ENCODE peak calls at places on chromosome 16, in ten cellular contexts. L is activated CD8-positive, alpha-beta memory T cell treated with anti-CD3 and anti-CD28 coated beads for 4 hours; E is T1000; I is EL; H is hepatic stellate cell; D is skeletal muscle cell; P is stimulated activated CD4-positive, alpha-beta T cell treated with anti-CD3 and anti-CD28 coated beads, Interleukin-15, amount 100 ng/mL, for 1 hour; N is AG09319; B is C1 segment of cervical spinal cord; Z is NCI-H460. U is an unnamed sample.
A peak's percentile ranks its signal among the peaks of the same experiment; 100 is the strongest.

GRCh38 chr16:65524997-65525396 is 403.1 kb upstream of the CDH11 start:
- DNase-seq in L (no peak), E (no peak), I (peak; percentile 41), H (peak; percentile 16), D (peak; percentile 86), P (no peak), N (no peak), B (no peak), Z (no peak), U (peak; percentile 37)

GRCh38 chr16:75591001-75591852 is 25.0 kb downstream of the GABARAPL2 start:
- DNase-seq in L (no peak), E (no peak), I (no peak), H (no peak), D (peak; percentile 56), P (no peak), N (peak; percentile 31), B (no peak), Z (no peak), U (no peak)

GRCh38 chr16:89194340-89195311 is 5.7 kb downstream of the SLC22A31 start:
- DNase-seq in L (no peak), E (no peak), I (no peak), H (no peak), D (no peak), P (no peak), N (no peak), B (no peak), Z (no peak), U (no peak)

GRCh38 chr16:4537376-4538066 is 1.1 kb downstream of the CDIP1 start:
- DNase-seq in L (no peak), E (no peak), I (no peak), H (no peak), D (no peak), P (no peak), N (no peak), B (no peak), Z (no peak), U (peak; percentile 83)

GRCh38 chr16:27322858-27323780 is 9.3 kb downstream of the IL4R start:
- DNase-seq in L (no peak), E (no peak), I (no peak), H (no peak), D (no peak), P (no peak), N (no peak), B (no peak), Z (no peak), U (no peak)

GRCh38 chr16:68844211-68844564 is 857 bp downstream of the TANGO6 start:
- DNase-seq in L (no peak), E (no peak), I (no peak), H (no peak), D (no peak), P (no peak), N (no peak), B (no peak), Z (no peak), U (no peak)

GRCh38 chr16:56460101-56460500 is 8.7 kb downstream of the OGFOD1 start:
- DNase-seq in L (no peak), E (no peak), I (no peak), H (no peak), D (no peak), P (no peak), N (no peak), B (no peak), Z (no peak), U (no peak)

GRCh38 chr16:77788196-77789084 is at the start of gene VAT1L:
- DNase-seq in L (no peak), E (peak; percentile 24), I (peak; percentile 31), H (peak; percentile 21), D (no peak), P (no peak), N (no peak), B (peak; percentile 90), Z (no peak), U (peak; percentile 75)

GRCh38 chr16:21060027-21060510 is 90.6 kb downstream of the DNAH3 start:
- DNase-seq in L (no peak), E (no peak), I (no peak), H (no peak), D (no peak), P (no peak), N (no peak), B (no peak), Z (no peak), U (no peak)

GRCh38 chr16:86963600-86964575 is 353.3 kb downstream of the C16orf95 start:
- DNase-seq in L (no peak), E (no peak), I (no peak), H (no peak), D (no peak), P (no peak), N (no peak), B (no peak), Z (no peak), U (no peak)

GRCh38 chr16:4213721-4214120 is 28.2 kb downstream of the SRL start:
- DNase-seq in L (no peak), E (no peak), I (peak; percentile 24), H (no peak), D (no peak), P (no peak), N (no peak), B (no peak), Z (no peak), U (no peak)

GRCh38 chr16:15996432-15997109 is 47.2 kb downstream of the ABCC1 start:
- DNase-seq in L (no peak), E (peak; percentile 52), I (peak; percentile 97), H (peak; percentile 78), D (no peak), P (no peak), N (peak; percentile 61), B (no peak), Z (peak; percentile 72), U (no peak)

GRCh38 chr16:13781579-13782338 is 138.2 kb upstream of the ERCC4 start:
- DNase-seq in L (no peak), E (no peak), I (no peak), H (no peak), D (no peak), P (no peak), N (no peak), B (no peak), Z (no peak), U (no peak)

GRCh38 chr16:69406780-69407331 is 17.6 kb upstream of the CYB5B start:
- DNase-seq in L (no peak), E (no peak), I (peak; percentile 13), H (no peak), D (no peak), P (no peak), N (no peak), B (no peak), Z (no peak), U (no peak)

GRCh38 chr16:55912022-55912421 is 36.8 kb upstream of the CES5A start:
- DNase-seq in L (no peak), E (no peak), I (no peak), H (no peak), D (no peak), P (no peak), N (no peak), B (peak; percentile 99), Z (no peak), U (no peak)

GRCh38 chr16:53159781-53160436 is 105.1 kb downstream of the CHD9 start:
- DNase-seq in L (no peak), E (no peak), I (peak; percentile 60), H (peak; percentile 27), D (peak; percentile 25), P (no peak), N (peak; percentile 32), B (peak; percentile 11), Z (peak; percentile 50), U (no peak)

U was measured in left lung.